ENCODE peak calls at places on chromosomes 13 and 19, in nine cellular contexts. L is fibroblast of mammary gland; U is NB4; E is body of pancreas; K is substantia nigra; S is stimulated activated naive B cell treated with anti-CD40 and anti-IgM and Interleukin-4, amounts not matched to agents 10 μg/mL and 1 μg/mL and 100 μg/mL, for 72 hours; F is KG1; I is mesothelial cell of epicardium; H is hippocampal formation. D is an unnamed sample.

GRCh38 chr13:94537740-94538630 is 58.0 kb downstream of the TGDS start:
- DNase-seq in L (peak; percentile 25), U (no peak), E (no peak), K (no peak), S (no peak), F (no peak), I (no peak), H (no peak), D (no peak)

GRCh38 chr13:67147257-67148218 is 82.6 kb downstream of the PCDH9 start:
- DNase-seq in L (peak; percentile 69), U (no peak), E (no peak), K (no peak), S (no peak), F (no peak), I (no peak), H (no peak), D (peak; percentile 75)

GRCh38 chr13:95530178-95530577 is 22.3 kb upstream of the CLDN10 start:
- DNase-seq in L (peak; percentile 20), U (peak; percentile 83), E (peak; percentile 60), K (no peak), S (no peak), F (no peak), I (no peak), H (no peak), D (peak; percentile 29)

GRCh38 chr13:24742294-24742693 is 21.7 kb upstream of the RNF17 start:
- DNase-seq in L (no peak), U (no peak), E (no peak), K (no peak), S (no peak), F (no peak), I (no peak), H (no peak), D (no peak)

GRCh38 chr19:45179063-45179847 is 671 bp downstream of the BLOC1S3 start:
- DNase-seq in L (peak; percentile 22), U (peak; percentile 41), E (peak; percentile 44), K (no peak), S (peak; percentile 33), F (peak; percentile 74), I (no peak), H (no peak), D (no peak)

GRCh38 chr19:2185734-2186070 is 22.0 kb downstream of the DOT1L start:
- DNase-seq in L (no peak), U (no peak), E (no peak), K (no peak), S (no peak), F (no peak), I (no peak), H (no peak), D (no peak)

GRCh38 chr19:54947381-54947780 is at the start of gene NLRP7:
- DNase-seq in L (no peak), U (no peak), E (no peak), K (no peak), S (no peak), F (no peak), I (no peak), H (no peak), D (no peak)

GRCh38 chr13:37656247-37656940 is 57.8 kb upstream of the POSTN start:
- DNase-seq in L (peak; percentile 99), U (no peak), E (no peak), K (no peak), S (no peak), F (no peak), I (no peak), H (no peak), D (peak; percentile 95)

GRCh38 chr19:2567580-2567979 is 91.7 kb downstream of the GADD45B start:
- DNase-seq in L (no peak), U (no peak), E (no peak), K (no peak), S (no peak), F (no peak), I (no peak), H (no peak), D (no peak)

GRCh38 chr13:98022210-98022609 is 68.7 kb downstream of the IPO5 start:
- DNase-seq in L (peak; percentile 76), U (no peak), E (no peak), K (peak; percentile 3), S (no peak), F (no peak), I (no peak), H (peak; percentile 61), D (peak; percentile 88)

GRCh38 chr19:8610041-8610927 is at the start of gene ADAMTS10:
- DNase-seq in L (peak; percentile 33), U (peak; percentile 89), E (no peak), K (no peak), S (no peak), F (peak; percentile 53), I (peak; percentile 56), H (no peak), D (peak; percentile 14)

GRCh38 chr19:48966541-48967345 is 1.6 kb downstream of the FTL start:
- DNase-seq in L (no peak), U (peak; percentile 39), E (no peak), K (no peak), S (no peak), F (no peak), I (no peak), H (no peak), D (no peak)

GRCh38 chr13:79775830-79776229 is 294.9 kb downstream of the NDFIP2 start:
- DNase-seq in L (peak; percentile 80), U (peak; percentile 58), E (peak; percentile 43), K (peak; percentile 3), S (no peak), F (peak; percentile 3), I (no peak), H (peak; percentile 76), D (peak; percentile 77)

GRCh38 chr13:97111705-97112104 is 110.4 kb upstream of the MBNL2 start:
- DNase-seq in L (no peak), U (no peak), E (no peak), K (no peak), S (no peak), F (no peak), I (no peak), H (no peak), D (no peak)

GRCh38 chr13:60090579-60090978 is 73.1 kb downstream of the DIAPH3 start:
- DNase-seq in L (peak; percentile 44), U (no peak), E (no peak), K (no peak), S (no peak), F (no peak), I (no peak), H (no peak), D (no peak)

GRCh38 chr13:110913322-110913721 is 1.5 kb downstream of the ANKRD10 start:
- DNase-seq in L (peak; percentile 15), U (peak; percentile 56), E (peak; percentile 38), K (no peak), S (no peak), F (no peak), I (no peak), H (no peak), D (no peak)

GRCh38 chr19:29086182-29086581 is 126.8 kb downstream of the UQCRFS1 start:
- DNase-seq in L (no peak), U (no peak), E (no peak), K (no peak), S (no peak), F (no peak), I (no peak), H (no peak), D (no peak)

GRCh38 chr19:7705387-7706187 is 3.7 kb upstream of the FCER2 start:
- DNase-seq in L (no peak), U (peak; percentile 43), E (no peak), K (no peak), S (peak; percentile 94), F (peak; percentile 42), I (no peak), H (no peak), D (no peak)

GRCh38 chr19:14496849-14497346 is 971 bp upstream of the GIPC1 start:
- DNase-seq in L (no peak), U (no peak), E (no peak), K (no peak), S (no peak), F (no peak), I (no peak), H (no peak), D (no peak)

D was measured in brain microvascular endothelial cell.